ENCODE peak calls at places on chromosomes 5 and 9, in ten cellular contexts. V, J, S, L, O, H, R, E, Z and X are unnamed samples.

GRCh38 chr5:96133337-96134094 is 171.9 kb upstream of the ELL2 start:
- DNase-seq in R (no peak), O (no peak), H (no peak), E (no peak), S (no peak), V (no peak), L (no peak), J (no peak), Z (no peak), X (no peak)

GRCh38 chr5:1763548-1763911 is 36.1 kb downstream of the MRPL36 start:
- DNase-seq in O (peak), V (peak), Z (peak), J (no peak), S (peak), R (peak), H (no peak), L (no peak), E (peak), X (peak)

GRCh38 chr5:10745133-10745532 is 15.9 kb downstream of the DAP start:
- DNase-seq in S (no peak), L (no peak), V (no peak), R (no peak), Z (peak), J (no peak), O (no peak), E (no peak), H (no peak), X (peak)

GRCh38 chr5:73120222-73121108 is at the start of gene TMEM171:
- DNase-seq in H (no peak), S (no peak), Z (peak), J (no peak), V (peak), E (no peak), L (no peak), O (no peak), R (no peak), X (peak)

GRCh38 chr9:130927338-130927737 is 11.7 kb downstream of the FIBCD1 start:
- DNase-seq in R (no peak), Z (no peak), S (no peak), L (no peak), E (no peak), H (no peak), J (no peak), O (no peak), V (no peak), X (peak)

GRCh38 chr9:96342553-96343245 is 40.7 kb upstream of the HSD17B3 start:
- DNase-seq in H (no peak), E (no peak), S (no peak), L (no peak), V (no peak), Z (no peak), J (no peak), O (no peak), R (no peak), X (no peak)

GRCh38 chr5:135039526-135040296 is 5.7 kb upstream of the PITX1 start:
- DNase-seq in V (no peak), S (no peak), J (no peak), Z (no peak), H (no peak), O (peak), L (no peak), R (no peak), E (no peak), X (no peak)

GRCh38 chr5:133309981-133310630 is 258.3 kb downstream of the HSPA4 start:
- DNase-seq in Z (no peak), E (no peak), R (no peak), J (no peak), O (no peak), V (no peak), H (no peak), S (no peak), L (no peak), X (no peak)

GRCh38 chr5:33736510-33736909 is 155.3 kb downstream of the ADAMTS12 start:
- DNase-seq in Z (peak), H (no peak), S (no peak), V (no peak), R (no peak), L (no peak), O (no peak), J (no peak), E (no peak), X (peak)